ENCODE peak calls at places on chromosomes 4 and X, in six cellular contexts. One of them, this sample, is unnamed.

GRCh38 chrX:153864101-153864500 is 21.9 kb downstream of the L1CAM start:
- DNase-seq in upper lobe of left lung: no peak
- DNase-seq in psoas muscle: no peak
- DNase-seq in foreskin keratinocyte: no peak
- DNase-seq in A673: no peak
- DNase-seq in BE2C: peak; percentile 4
- DNase-seq in this sample: no peak

GRCh38 chr4:86706923-86707597 is 112.9 kb downstream of the PTPN13 start:
- DNase-seq in foreskin keratinocyte: no peak
- DNase-seq in upper lobe of left lung: no peak
- DNase-seq in psoas muscle: no peak
- DNase-seq in A673: peak; percentile 21
- DNase-seq in BE2C: no peak
- DNase-seq in this sample: no peak

GRCh38 chr4:133920236-133920635 is 281.4 kb downstream of the PABPC4L start:
- DNase-seq in psoas muscle: no peak
- DNase-seq in A673: no peak
- DNase-seq in BE2C: no peak
- DNase-seq in upper lobe of left lung: no peak
- DNase-seq in foreskin keratinocyte: peak; percentile 66
- DNase-seq in this sample: no peak

GRCh38 chr4:106818764-106819163 is 217.3 kb downstream of the DKK2 start:
- DNase-seq in A673: no peak
- DNase-seq in foreskin keratinocyte: no peak
- DNase-seq in upper lobe of left lung: no peak
- DNase-seq in BE2C: no peak
- DNase-seq in psoas muscle: no peak
- DNase-seq in this sample: no peak

GRCh38 chr4:145178740-145179139 is 1.6 kb downstream of the OTUD4 start:
- DNase-seq in foreskin keratinocyte: peak; percentile 4
- DNase-seq in A673: no peak
- DNase-seq in upper lobe of left lung: no peak
- DNase-seq in psoas muscle: no peak
- DNase-seq in BE2C: no peak
- DNase-seq in this sample: no peak

GRCh38 chr4:115293093-115293462 is 179.7 kb upstream of the NDST4 start:
- DNase-seq in BE2C: no peak
- DNase-seq in upper lobe of left lung: no peak
- DNase-seq in psoas muscle: no peak
- DNase-seq in A673: no peak
- DNase-seq in foreskin keratinocyte: no peak
- DNase-seq in this sample: no peak

GRCh38 chr4:128810331-128810870 is 901 bp downstream of the JADE1 start:
- DNase-seq in BE2C: peak; percentile 42
- DNase-seq in foreskin keratinocyte: peak; percentile 54
- DNase-seq in psoas muscle: no peak
- DNase-seq in upper lobe of left lung: no peak
- DNase-seq in A673: no peak
- DNase-seq in this sample: peak; percentile 65

GRCh38 chr4:19739101-19739651 is 512.5 kb upstream of the SLIT2 start:
- DNase-seq in foreskin keratinocyte: peak; percentile 89
- DNase-seq in upper lobe of left lung: no peak
- DNase-seq in psoas muscle: no peak
- DNase-seq in A673: peak; percentile 75
- DNase-seq in BE2C: no peak
- DNase-seq in this sample: no peak

GRCh38 chr4:23235613-23236390 is 543.1 kb downstream of the GBA3 start:
- DNase-seq in A673: no peak
- DNase-seq in psoas muscle: no peak
- DNase-seq in BE2C: no peak
- DNase-seq in foreskin keratinocyte: no peak
- DNase-seq in upper lobe of left lung: no peak
- DNase-seq in this sample: peak; percentile 15

GRCh38 chr4:186144596-186145569 is 40.4 kb downstream of the FAM149A start:
- DNase-seq in BE2C: peak; percentile 83
- DNase-seq in foreskin keratinocyte: peak; percentile 31
- DNase-seq in psoas muscle: peak; percentile 74
- DNase-seq in upper lobe of left lung: peak; percentile 93
- DNase-seq in A673: peak; percentile 40
- DNase-seq in this sample: peak; percentile 52

GRCh38 chr4:153204247-153205027 is at the start of gene TRIM2:
- DNase-seq in A673: peak; percentile 95
- DNase-seq in BE2C: no peak
- DNase-seq in psoas muscle: peak; percentile 70
- DNase-seq in foreskin keratinocyte: no peak
- DNase-seq in upper lobe of left lung: no peak
- DNase-seq in this sample: peak; percentile 95

GRCh38 chr4:11455201-11455835 is 26.6 kb upstream of the HS3ST1 start:
- DNase-seq in psoas muscle: no peak
- DNase-seq in upper lobe of left lung: no peak
- DNase-seq in foreskin keratinocyte: no peak
- DNase-seq in A673: no peak
- DNase-seq in BE2C: no peak
- DNase-seq in this sample: no peak

GRCh38 chrX:144730486-144730885 is 516.8 kb upstream of the SPANXN1 start:
- DNase-seq in upper lobe of left lung: no peak
- DNase-seq in A673: no peak
- DNase-seq in foreskin keratinocyte: peak; percentile 0
- DNase-seq in psoas muscle: no peak
- DNase-seq in BE2C: no peak
- DNase-seq in this sample: no peak

GRCh38 chrX:3589474-3589873 is 124.0 kb downstream of the PRKX start:
- DNase-seq in A673: no peak
- DNase-seq in psoas muscle: no peak
- DNase-seq in upper lobe of left lung: no peak
- DNase-seq in BE2C: no peak
- DNase-seq in foreskin keratinocyte: no peak
- DNase-seq in this sample: no peak

GRCh38 chrX:99820197-99820596 is 589.9 kb downstream of the PCDH19 start:
- DNase-seq in upper lobe of left lung: no peak
- DNase-seq in A673: no peak
- DNase-seq in psoas muscle: no peak
- DNase-seq in BE2C: no peak
- DNase-seq in foreskin keratinocyte: no peak
- DNase-seq in this sample: no peak

GRCh38 chr4:26342328-26343040 is 21.7 kb downstream of the RBPJ start:
- DNase-seq in psoas muscle: no peak
- DNase-seq in A673: peak; percentile 20
- DNase-seq in BE2C: no peak
- DNase-seq in foreskin keratinocyte: peak; percentile 93
- DNase-seq in upper lobe of left lung: no peak
- DNase-seq in this sample: no peak

GRCh38 chrX:119692241-119693031 is 532 bp downstream of the SEPTIN6 start:
- DNase-seq in BE2C: peak; percentile 74
- DNase-seq in upper lobe of left lung: peak; percentile 90
- DNase-seq in psoas muscle: peak; percentile 57
- DNase-seq in foreskin keratinocyte: peak; percentile 33
- DNase-seq in A673: peak; percentile 37
- DNase-seq in this sample: peak; percentile 30

GRCh38 chr4:131344761-131345160 is 1804.3 kb upstream of the PCDH10 start:
- DNase-seq in BE2C: no peak
- DNase-seq in upper lobe of left lung: no peak
- DNase-seq in psoas muscle: no peak
- DNase-seq in A673: no peak
- DNase-seq in foreskin keratinocyte: no peak
- DNase-seq in this sample: no peak

GRCh38 chrX:153446636-153446936 is 730 bp upstream of the TREX2 start:
- DNase-seq in upper lobe of left lung: no peak
- DNase-seq in foreskin keratinocyte: no peak
- DNase-seq in A673: no peak
- DNase-seq in BE2C: no peak
- DNase-seq in psoas muscle: no peak
- DNase-seq in this sample: no peak

GRCh38 chr4:81207793-81208192 is 7.2 kb downstream of the PRKG2 start:
- DNase-seq in psoas muscle: no peak
- DNase-seq in upper lobe of left lung: no peak
- DNase-seq in BE2C: no peak
- DNase-seq in A673: no peak
- DNase-seq in foreskin keratinocyte: peak; percentile 70
- DNase-seq in this sample: no peak

GRCh38 chr4:128163177-128164117 is 102.3 kb downstream of the LARP1B start:
- DNase-seq in psoas muscle: no peak
- DNase-seq in BE2C: no peak
- DNase-seq in upper lobe of left lung: no peak
- DNase-seq in A673: peak; percentile 23
- DNase-seq in foreskin keratinocyte: peak; percentile 69
- DNase-seq in this sample: no peak

GRCh38 chr4:81255524-81255923 is 40.5 kb upstream of the PRKG2 start:
- DNase-seq in psoas muscle: no peak
- DNase-seq in BE2C: no peak
- DNase-seq in A673: no peak
- DNase-seq in foreskin keratinocyte: no peak
- DNase-seq in upper lobe of left lung: no peak
- DNase-seq in this sample: no peak

GRCh38 chr4:151553874-151554273 is 144.9 kb downstream of the FHIP1A start:
- DNase-seq in psoas muscle: no peak
- DNase-seq in A673: no peak
- DNase-seq in upper lobe of left lung: no peak
- DNase-seq in foreskin keratinocyte: no peak
- DNase-seq in BE2C: no peak
- DNase-seq in this sample: peak; percentile 37

GRCh38 chr4:2887343-2887742 is 43.7 kb downstream of the ADD1 start:
- DNase-seq in psoas muscle: no peak
- DNase-seq in upper lobe of left lung: no peak
- DNase-seq in foreskin keratinocyte: no peak
- DNase-seq in BE2C: no peak
- DNase-seq in A673: no peak
- DNase-seq in this sample: no peak

GRCh38 chr4:6840062-6840976 is 57.8 kb downstream of the KIAA0232 start:
- DNase-seq in foreskin keratinocyte: no peak
- DNase-seq in A673: no peak
- DNase-seq in psoas muscle: no peak
- DNase-seq in upper lobe of left lung: no peak
- DNase-seq in BE2C: no peak
- DNase-seq in this sample: peak; percentile 16

GRCh38 chr4:99755223-99755944 is 61.2 kb upstream of the DAPP1 start:
- DNase-seq in A673: no peak
- DNase-seq in upper lobe of left lung: no peak
- DNase-seq in foreskin keratinocyte: peak; percentile 15
- DNase-seq in BE2C: no peak
- DNase-seq in psoas muscle: no peak
- DNase-seq in this sample: no peak

GRCh38 chrX:67582436-67582835 is 38.6 kb downstream of the AR start:
- DNase-seq in A673: no peak
- DNase-seq in psoas muscle: no peak
- DNase-seq in foreskin keratinocyte: no peak
- DNase-seq in BE2C: no peak
- DNase-seq in upper lobe of left lung: no peak
- DNase-seq in this sample: no peak

GRCh38 chr4:13641084-13641483 is 13.6 kb upstream of the BOD1L1 start:
- DNase-seq in psoas muscle: no peak
- DNase-seq in BE2C: no peak
- DNase-seq in A673: no peak
- DNase-seq in upper lobe of left lung: no peak
- DNase-seq in foreskin keratinocyte: no peak
- DNase-seq in this sample: no peak

GRCh38 chr4:178329226-178329872 is 887.1 kb upstream of the AGA start:
- DNase-seq in upper lobe of left lung: no peak
- DNase-seq in BE2C: no peak
- DNase-seq in psoas muscle: no peak
- DNase-seq in foreskin keratinocyte: no peak
- DNase-seq in A673: no peak
- DNase-seq in this sample: no peak

GRCh38 chr4:1506956-1507721 is 100.9 kb upstream of the NKX1-1 start:
- DNase-seq in A673: no peak
- DNase-seq in upper lobe of left lung: no peak
- DNase-seq in BE2C: no peak
- DNase-seq in foreskin keratinocyte: no peak
- DNase-seq in psoas muscle: peak; percentile 19
- DNase-seq in this sample: no peak

GRCh38 chr4:161320377-161320776 is 843.4 kb downstream of the FSTL5 start:
- DNase-seq in upper lobe of left lung: no peak
- DNase-seq in A673: peak; percentile 63
- DNase-seq in BE2C: peak; percentile 60
- DNase-seq in psoas muscle: no peak
- DNase-seq in foreskin keratinocyte: peak; percentile 11
- DNase-seq in this sample: peak; percentile 11

GRCh38 chr4:67035986-67036385 is 509.3 kb downstream of the CENPC start:
- DNase-seq in psoas muscle: no peak
- DNase-seq in BE2C: no peak
- DNase-seq in A673: no peak
- DNase-seq in upper lobe of left lung: no peak
- DNase-seq in foreskin keratinocyte: peak; percentile 30
- DNase-seq in this sample: no peak
- H3K4me1 ChIP-seq in psoas muscle: no peaks in the 10 kb centered on the region
- H3K4me1 ChIP-seq in BE2C: no peaks in the 10 kb centered on the region
- H3K4me1 ChIP-seq in A673: no peaks in the 10 kb centered on the region
- H3K4me1 ChIP-seq in upper lobe of left lung: no peaks in the 10 kb centered on the region
- H3K4me1 ChIP-seq in foreskin keratinocyte: peaks cover 9% of the 10 kb centered on the region
- H3K4me1 ChIP-seq in this sample: no peaks in the 10 kb centered on the region

GRCh38 chrX:26649534-26649933 is 433.6 kb downstream of the MAGEB5 start:
- DNase-seq in upper lobe of left lung: no peak
- DNase-seq in psoas muscle: no peak
- DNase-seq in A673: peak; percentile 51
- DNase-seq in foreskin keratinocyte: no peak
- DNase-seq in BE2C: peak; percentile 6
- DNase-seq in this sample: no peak
- TF ChIP-seq CTCF in upper lobe of left lung: no peak
- TF ChIP-seq CTCF in psoas muscle: peak; percentile 33
- TF ChIP-seq CTCF in A673: peak; percentile 68
- TF ChIP-seq CTCF in foreskin keratinocyte: peak; percentile 43
- TF ChIP-seq CTCF in BE2C: peak; percentile 46
- TF ChIP-seq CTCF in this sample: no peak

DNA sequence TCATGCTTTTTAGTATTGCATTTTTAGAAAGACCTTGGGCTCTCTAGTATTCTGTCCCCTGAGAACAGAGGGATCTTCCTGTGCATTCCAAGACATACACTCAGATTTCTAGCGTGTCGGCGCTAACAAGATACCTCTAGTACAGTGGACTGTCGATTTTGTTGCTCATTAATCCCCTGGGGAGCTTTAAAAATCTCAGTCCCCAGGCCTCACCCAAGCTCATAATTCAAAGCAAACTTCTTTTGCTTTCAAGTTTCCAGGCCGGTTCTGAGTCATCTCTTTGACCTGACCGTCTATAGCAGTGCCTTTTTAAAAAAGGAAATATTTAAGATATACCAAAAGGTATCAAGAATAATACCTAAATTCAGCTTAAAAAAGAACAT is 137.0 kb downstream of the AMMECR1 start:
- DNase-seq in A673: peak; percentile 52
- DNase-seq in psoas muscle: no peak
- DNase-seq in upper lobe of left lung: no peak
- DNase-seq in BE2C: no peak
- DNase-seq in foreskin keratinocyte: peak; percentile 57
- DNase-seq in this sample: no peak
- H3K4me1 ChIP-seq in A673: peaks cover 12% of the 10 kb centered on the region
- H3K4me1 ChIP-seq in psoas muscle: no peaks in the 10 kb centered on the region
- H3K4me1 ChIP-seq in upper lobe of left lung: no peaks in the 10 kb centered on the region
- H3K4me1 ChIP-seq in BE2C: peaks cover 7% of the 10 kb centered on the region
- H3K4me1 ChIP-seq in foreskin keratinocyte: peaks cover 17% of the 10 kb centered on the region
- H3K4me1 ChIP-seq in this sample: peaks cover 11% of the 10 kb centered on the region

GRCh38 chr4:76689079-76689817 is 208.7 kb downstream of the SOWAHB start:
- DNase-seq in BE2C: peak; percentile 72
- DNase-seq in foreskin keratinocyte: peak; percentile 42
- DNase-seq in A673: peak; percentile 31
- DNase-seq in upper lobe of left lung: peak; percentile 91
- DNase-seq in psoas muscle: peak; percentile 57
- DNase-seq in this sample: peak; percentile 76
- TF ChIP-seq CTCF in BE2C: no peak
- TF ChIP-seq CTCF in foreskin keratinocyte: peak; percentile 3
- TF ChIP-seq CTCF in A673: no peak
- TF ChIP-seq CTCF in upper lobe of left lung: no peak
- TF ChIP-seq CTCF in psoas muscle: no peak
- TF ChIP-seq CTCF in this sample: no peak

GRCh38 chr4:158826882-158827281 is 58.1 kb downstream of the FNIP2 start:
- DNase-seq in BE2C: no peak
- DNase-seq in foreskin keratinocyte: peak; percentile 66
- DNase-seq in A673: no peak
- DNase-seq in upper lobe of left lung: no peak
- DNase-seq in psoas muscle: no peak
- DNase-seq in this sample: peak; percentile 79
- H3K4me1 ChIP-seq in BE2C: peaks cover 28% of the 10 kb centered on the region
- H3K4me1 ChIP-seq in foreskin keratinocyte: peaks cover 9% of the 10 kb centered on the region
- H3K4me1 ChIP-seq in A673: no peaks in the 10 kb centered on the region
- H3K4me1 ChIP-seq in upper lobe of left lung: peaks cover 37% of the 10 kb centered on the region
- H3K4me1 ChIP-seq in psoas muscle: peaks cover 47% of the 10 kb centered on the region
- H3K4me1 ChIP-seq in this sample: peaks cover 74% of the 10 kb centered on the region

This sample was measured in body of pancreas.